ENCODE peak calls at places on chromosomes 11 and 22, in seven cellular contexts. T is head of caudate nucleus, W is B cell, Z is skeletal muscle cell, M is NCI-H1436, L is AG04450, V is neural crest cell. R is an unnamed sample.

GRCh38 chr11:19795082-19795481 is 82.4 kb downstream of the NAV2 start:
- DNase-seq in Z (no peak), L (no peak), T (no peak), M (no peak), W (no peak), V (no peak), R (no peak)

GRCh38 chr11:10407055-10407454 is 48.0 kb upstream of the AMPD3 start:
- DNase-seq in T (no peak), M (no peak), Z (no peak), V (no peak), L (no peak), W (no peak), R (no peak)

GRCh38 chr11:17812286-17813187 is 78.0 kb downstream of the KCNC1 start:
- DNase-seq in V (no peak), L (no peak), Z (no peak), T (no peak), M (no peak), W (no peak), R (no peak)

GRCh38 chr22:30877662-30878515 is 90.7 kb downstream of the MORC2 start:
- DNase-seq in L (no peak), V (no peak), W (no peak), Z (no peak), M (no peak), T (no peak), R (no peak)

GRCh38 chr11:126548576-126549272 is 193.2 kb downstream of the ST3GAL4 start:
- DNase-seq in W (no peak), T (peak; percentile 68), M (no peak), V (no peak), Z (no peak), L (no peak), R (no peak)

GRCh38 chr11:36231300-36231699 is 57.9 kb downstream of the COMMD9 start:
- DNase-seq in L (no peak), M (no peak), V (no peak), T (no peak), Z (peak; percentile 36), W (no peak), R (no peak)

GRCh38 chr11:28619870-28620540 is 511.8 kb downstream of the METTL15 start:
- DNase-seq in W (no peak), L (no peak), T (no peak), Z (no peak), M (no peak), V (no peak), R (no peak)

GRCh38 chr11:60914620-60915249 is 777 bp downstream of the TMEM109 start:
- DNase-seq in T (peak; percentile 35), L (no peak), V (peak; percentile 25), Z (peak; percentile 11), W (peak; percentile 60), M (no peak), R (no peak)

GRCh38 chr11:36131719-36132349 is 157.4 kb downstream of the COMMD9 start:
- DNase-seq in V (peak; percentile 18), W (peak; percentile 12), M (no peak), T (peak; percentile 49), Z (no peak), L (no peak), R (no peak)

GRCh38 chr11:119347242-119347641 is 737 bp upstream of the MFRP start:
- DNase-seq in L (no peak), W (no peak), T (no peak), Z (no peak), M (no peak), V (no peak), R (no peak)

GRCh38 chr11:77418155-77418980 is 55.5 kb downstream of the PAK1 start:
- DNase-seq in Z (no peak), W (no peak), L (no peak), T (no peak), M (no peak), V (no peak), R (no peak)

GRCh38 chr11:84019576-84020194 is 733.5 kb upstream of the CCDC90B start:
- DNase-seq in M (no peak), L (no peak), T (no peak), W (no peak), V (no peak), Z (peak; percentile 2), R (no peak)

GRCh38 chr11:116328410-116328809 is 444.4 kb downstream of the BUD13 start:
- DNase-seq in T (no peak), Z (no peak), L (no peak), W (no peak), V (no peak), M (no peak), R (no peak)

GRCh38 chr11:79932612-79933011 is 491.8 kb upstream of the TENM4 start:
- DNase-seq in M (no peak), V (no peak), Z (no peak), W (no peak), T (no peak), L (no peak), R (no peak)

GRCh38 chr22:20421507-20421874 is 16.1 kb downstream of the SCARF2 start:
- DNase-seq in W (no peak), Z (no peak), L (no peak), V (no peak), T (no peak), M (no peak), R (no peak)

GRCh38 chr11:12266943-12267342 is 110.4 kb upstream of the PARVA start:
- DNase-seq in Z (no peak), L (no peak), M (no peak), T (no peak), V (no peak), W (no peak), R (no peak)

GRCh38 chr22:49883294-49883640 is 29.6 kb downstream of the ZBED4 start:
- DNase-seq in M (no peak), T (no peak), V (no peak), L (no peak), Z (peak; percentile 5), W (no peak), R (no peak)

R was measured in NCI-H187 treated with DMSO at 0.1 percent for 48 hours.